ENCODE peak calls at places on chromosome 22, in five cellular contexts. Z, T, X, N and C are unnamed samples. For H3K4me1, the result is how much of the 10 kb centered on the place peaks cover.

GRCh38 chr22:37032535-37033460 is 13.3 kb downstream of the MPST start:
- DNase-seq in Z (no peak), T (no peak), X (no peak), N (peak), C (peak)

GRCh38 chr22:50696799-50697561 is 24.4 kb downstream of the SHANK3 start:
- DNase-seq in Z (peak), T (peak), X (no peak), N (peak), C (no peak)

GRCh38 chr22:32341122-32341740 is 16.4 kb upstream of the RFPL3 start:
- DNase-seq in Z (no peak), T (no peak), X (no peak), N (no peak), C (no peak)

GRCh38 chr22:50715776-50716175 is 22.2 kb upstream of the ACR start:
- DNase-seq in Z (peak), T (no peak), X (no peak), N (no peak), C (no peak)

GRCh38 chr22:36303874-36304273 is 50.9 kb downstream of the APOL1 start:
- DNase-seq in Z (peak), T (no peak), X (no peak), N (no peak), C (peak)

GRCh38 chr22:47655930-47656329 is 893.5 kb downstream of the TBC1D22A start:
- DNase-seq in Z (no peak), T (no peak), X (no peak), N (no peak), C (no peak)

GRCh38 chr22:42214625-42215415 is 55.6 kb downstream of the TCF20 start:
- DNase-seq in Z (peak), T (no peak), X (no peak), N (no peak), C (no peak)

GRCh38 chr22:28909375-28909774 is 26.0 kb downstream of the ZNRF3 start:
- DNase-seq in Z (no peak), T (no peak), X (no peak), N (no peak), C (no peak)

GRCh38 chr22:47295226-47295901 is 532.9 kb downstream of the TBC1D22A start:
- DNase-seq in Z (peak), T (no peak), X (no peak), N (no peak), C (no peak)

GRCh38 chr22:27090595-27090994 is 433.2 kb downstream of the MIAT start:
- DNase-seq in Z (no peak), T (no peak), X (no peak), N (no peak), C (no peak)

GRCh38 chr22:20427945-20428417 is 9.6 kb downstream of the SCARF2 start:
- DNase-seq in Z (peak), T (peak), X (no peak), N (peak), C (no peak)
- H3K4me1 ChIP-seq in Z (under half), T (under half), X (under half), N (under half), C (under half)

DNA sequence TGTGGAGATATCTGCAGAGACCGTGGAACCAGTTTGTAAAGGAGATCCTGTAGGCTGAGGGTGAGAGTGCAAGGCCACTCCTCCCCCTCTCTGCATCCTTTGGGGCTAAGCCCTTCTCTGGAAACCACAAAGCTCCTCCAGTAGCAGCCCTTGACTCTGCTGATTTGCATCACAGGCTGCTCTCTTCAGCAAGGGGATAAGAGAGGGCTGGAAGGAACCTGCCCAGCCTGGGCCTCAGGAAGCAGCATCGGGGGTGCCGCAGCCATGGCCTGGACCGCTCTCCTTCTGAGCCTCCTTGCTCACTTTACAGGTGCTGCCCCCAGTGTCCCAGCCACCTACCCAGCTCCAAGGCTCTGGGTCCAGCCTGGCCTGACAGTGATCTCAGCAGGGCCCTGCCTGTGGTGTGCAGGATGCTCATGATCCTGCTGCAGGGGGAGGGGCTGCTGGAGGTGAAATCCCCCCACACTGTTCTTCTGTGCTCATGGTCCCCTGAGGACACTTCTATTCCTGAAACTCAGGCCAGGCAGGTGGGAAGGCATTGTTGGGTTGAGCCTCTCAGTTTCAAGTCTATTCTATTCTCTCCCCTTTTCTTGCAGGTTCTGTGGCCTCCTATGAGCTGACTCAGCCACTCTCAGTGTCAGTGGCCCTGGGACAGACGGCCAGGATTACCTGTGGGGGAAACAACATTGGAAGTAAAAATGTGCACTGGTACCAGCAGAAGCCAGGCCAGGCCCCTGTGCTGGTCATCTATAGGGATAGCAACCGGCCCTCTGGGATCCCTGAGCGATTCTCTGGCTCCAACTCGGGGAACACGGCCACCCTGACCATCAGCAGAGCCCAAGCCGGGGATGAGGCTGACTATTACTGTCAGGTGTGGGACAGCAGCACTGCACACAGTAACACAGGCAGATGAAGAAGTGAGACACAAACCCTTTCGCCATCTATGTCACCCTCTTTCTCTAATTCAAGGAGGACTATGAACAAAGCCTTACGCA is 68.5 kb upstream of the IGLL5 start:
- DNase-seq in Z (no peak), T (no peak), X (no peak), N (no peak), C (peak)
- H3K4me1 ChIP-seq in Z (half or more), T (under half), X (under half), N (under half), C (under half)

GRCh38 chr22:24068717-24069116 is 57.6 kb downstream of the CABIN1 start:
- DNase-seq in Z (no peak), T (no peak), X (no peak), N (peak), C (no peak)
- H3K4me1 ChIP-seq in Z (under half), T (under half), X (under half), N (under half), C (under half)

GRCh38 chr22:40209945-40210485 is 32.3 kb downstream of the TNRC6B start:
- DNase-seq in Z (no peak), T (no peak), X (no peak), N (no peak), C (no peak)

GRCh38 chr22:40210814-40211213 is 33.1 kb downstream of the TNRC6B start:
- DNase-seq in Z (no peak), T (no peak), X (no peak), N (no peak), C (no peak)

GRCh38 chr22:40213478-40213877 is 35.8 kb downstream of the TNRC6B start:
- DNase-seq in Z (no peak), T (no peak), X (no peak), N (no peak), C (no peak)

GRCh38 chr22:40212126-40212525 is 34.4 kb downstream of the TNRC6B start:
- DNase-seq in Z (no peak), T (no peak), X (no peak), N (no peak), C (no peak)

GRCh38 chr22:40211481-40212052 is 33.8 kb downstream of the TNRC6B start:
- DNase-seq in Z (no peak), T (no peak), X (no peak), N (no peak), C (no peak)
- H3K4me1 ChIP-seq in Z (half or more), T (under half), X (half or more), N (half or more), C (under half)

GRCh38 chr22:43825651-43826050 is 13.5 kb upstream of the EFCAB6 start:
- DNase-seq in Z (no peak), T (no peak), X (no peak), N (no peak), C (no peak)
- H3K4me1 ChIP-seq in Z (under half), T (under half), X (under half), N (under half), C (under half)